ENCODE peak calls at places on chromosome 19, in eight cellular contexts. I is heart right ventricle, H is BE2C, N is AG10803, O is astrocyte of the cerebellum, R is GM10248, J is fibroblast of pulmonary artery, L is IMR-90. E is an unnamed sample.

GRCh38 chr19:29271341-29271740 is 58.4 kb upstream of the UQCRFS1 start:
- DNase-seq in I (no peak), H (no peak), N (no peak), O (no peak), R (no peak), J (no peak), L (no peak), E (no peak)

GRCh38 chr19:10852098-10852800 is 4.0 kb downstream of the C19orf38 start:
- DNase-seq in I (no peak), H (no peak), N (peak; percentile 76), O (no peak), R (no peak), J (peak; percentile 50), L (peak; percentile 75), E (no peak)

GRCh38 chr19:5171711-5172110 is 168.9 kb downstream of the PTPRS start:
- DNase-seq in I (no peak), H (no peak), N (no peak), O (no peak), R (no peak), J (no peak), L (no peak), E (no peak)

GRCh38 chr19:41802770-41803169 is 6.4 kb downstream of the CEACAM3 start:
- DNase-seq in I (no peak), H (no peak), N (no peak), O (no peak), R (no peak), J (no peak), L (no peak), E (no peak)

GRCh38 chr19:13505164-13505695 is 1.0 kb downstream of the CACNA1A start:
- DNase-seq in I (no peak), H (no peak), N (no peak), O (no peak), R (no peak), J (no peak), L (no peak), E (no peak)

GRCh38 chr19:30076101-30076551 is 134.1 kb downstream of the URI1 start:
- DNase-seq in I (no peak), H (no peak), N (no peak), O (no peak), R (no peak), J (no peak), L (no peak), E (no peak)

GRCh38 chr19:55304279-55304978 is 20.6 kb downstream of the BRSK1 start:
- DNase-seq in I (no peak), H (peak; percentile 74), N (peak; percentile 33), O (no peak), R (peak; percentile 54), J (no peak), L (no peak), E (no peak)

GRCh38 chr19:4403005-4403761 is 743 bp downstream of the CHAF1A start:
- DNase-seq in I (no peak), H (no peak), N (no peak), O (no peak), R (no peak), J (no peak), L (no peak), E (no peak)

DNA sequence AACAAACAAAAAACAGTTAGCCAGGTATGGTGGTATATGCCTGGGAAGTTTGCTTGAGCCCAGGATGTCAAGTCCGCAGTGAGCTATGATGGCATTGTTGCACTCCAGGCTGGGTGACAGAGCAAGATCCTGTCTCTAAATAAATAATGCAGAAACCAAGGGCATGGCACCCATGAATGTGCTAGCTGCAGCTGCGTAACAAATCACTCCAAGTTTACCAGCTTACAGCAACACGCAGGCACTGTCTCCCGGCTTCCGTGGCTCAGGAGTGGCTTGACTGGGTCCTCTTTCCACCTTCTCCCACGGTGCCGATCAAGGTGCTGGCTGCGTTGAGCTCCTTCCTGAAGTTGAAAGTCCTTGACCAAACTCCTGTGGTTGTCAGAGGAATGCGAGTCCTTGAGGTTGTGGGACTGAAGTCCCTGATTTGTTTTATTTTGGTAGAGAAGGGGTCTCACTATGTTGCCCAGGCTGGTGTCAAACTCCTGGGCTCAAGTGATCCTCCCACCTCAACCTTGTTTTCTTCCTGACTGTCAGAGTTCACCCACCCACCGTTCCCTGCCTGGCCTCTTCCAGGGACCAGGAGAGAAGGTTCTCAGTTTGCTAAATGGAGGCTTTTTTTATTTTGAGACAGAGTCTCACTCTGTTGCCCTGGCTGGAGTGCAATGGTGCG is 13.2 kb upstream of the ONECUT3 start:
- DNase-seq in I (no peak), H (no peak), N (no peak), O (no peak), R (no peak), J (no peak), L (no peak), E (no peak)
- TF ChIP-seq CTCF in I (no peak), H (no peak), N (no peak), O (no peak), R (no peak), J (no peak), L (no peak), E (no peak)

DNA sequence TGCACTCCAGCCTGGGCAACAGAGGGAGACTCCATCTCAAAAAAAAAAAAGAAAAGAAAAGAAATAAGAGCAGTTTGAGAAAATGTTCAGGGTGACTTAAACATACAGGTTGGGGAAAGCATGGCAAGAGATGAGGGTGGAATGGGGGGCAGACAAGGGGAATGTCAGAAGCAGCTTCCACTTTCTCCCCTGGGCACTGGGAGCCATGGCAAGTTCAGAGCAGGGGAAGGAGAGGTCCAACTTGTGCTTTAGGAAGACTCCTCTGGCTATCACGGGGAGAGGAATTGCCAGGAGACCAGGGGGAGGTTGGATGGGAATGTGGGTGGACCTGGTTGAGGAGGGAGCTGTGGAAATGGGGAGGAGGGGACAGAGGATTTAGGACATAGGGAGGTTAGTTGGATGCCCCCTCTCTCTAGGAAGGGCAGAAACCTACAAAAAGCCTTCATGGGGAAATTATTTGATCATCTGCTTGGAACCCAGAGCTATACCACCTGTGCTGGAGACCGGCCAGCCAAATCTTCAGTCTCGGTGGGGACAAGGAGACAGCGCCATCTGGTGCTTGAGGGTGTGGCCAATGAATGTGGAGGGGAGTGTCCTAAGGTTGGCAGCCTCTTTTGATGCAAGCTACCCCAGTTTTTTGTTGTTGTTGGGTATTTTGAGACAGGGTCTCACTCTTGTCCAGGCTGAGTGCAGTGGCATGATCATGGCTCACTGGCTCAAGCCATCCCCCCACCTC is 7.3 kb upstream of the STRN4 start:
- DNase-seq in I (peak; percentile 52), H (peak; percentile 79), N (no peak), O (no peak), R (peak; percentile 78), J (no peak), L (no peak), E (no peak)
- TF ChIP-seq CTCF in I (peak; percentile 45), H (peak; percentile 76), N (peak; percentile 48), O (peak; percentile 47), R (peak; percentile 77), J (peak; percentile 45), L (peak; percentile 40), E (peak; percentile 57)

DNA sequence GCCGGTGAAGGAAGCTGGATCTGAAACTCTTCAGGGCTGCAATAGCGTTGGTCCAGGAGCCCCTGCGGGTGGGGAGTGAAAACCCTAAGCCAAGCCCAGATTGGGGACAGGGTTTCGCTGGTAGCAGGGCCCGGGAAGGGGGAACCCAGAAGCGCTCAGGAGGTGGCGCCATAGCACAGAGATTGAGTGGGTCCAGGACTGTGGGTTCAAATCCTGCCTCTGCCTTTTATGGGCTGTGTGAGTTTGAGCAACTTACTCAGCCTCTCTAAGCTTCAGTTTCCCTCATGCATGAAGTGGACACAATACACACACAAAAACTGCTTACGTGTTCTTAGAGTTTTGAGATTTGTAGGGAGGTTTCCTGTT is 8.3 kb upstream of the SYCN start:
- DNase-seq in I (no peak), H (no peak), N (no peak), O (no peak), R (no peak), J (peak; percentile 21), L (no peak), E (no peak)
- TF ChIP-seq CTCF in I (no peak), H (peak; percentile 43), N (peak; percentile 35), O (no peak), R (peak; percentile 46), J (peak; percentile 29), L (peak; percentile 32), E (peak; percentile 33)

DNA sequence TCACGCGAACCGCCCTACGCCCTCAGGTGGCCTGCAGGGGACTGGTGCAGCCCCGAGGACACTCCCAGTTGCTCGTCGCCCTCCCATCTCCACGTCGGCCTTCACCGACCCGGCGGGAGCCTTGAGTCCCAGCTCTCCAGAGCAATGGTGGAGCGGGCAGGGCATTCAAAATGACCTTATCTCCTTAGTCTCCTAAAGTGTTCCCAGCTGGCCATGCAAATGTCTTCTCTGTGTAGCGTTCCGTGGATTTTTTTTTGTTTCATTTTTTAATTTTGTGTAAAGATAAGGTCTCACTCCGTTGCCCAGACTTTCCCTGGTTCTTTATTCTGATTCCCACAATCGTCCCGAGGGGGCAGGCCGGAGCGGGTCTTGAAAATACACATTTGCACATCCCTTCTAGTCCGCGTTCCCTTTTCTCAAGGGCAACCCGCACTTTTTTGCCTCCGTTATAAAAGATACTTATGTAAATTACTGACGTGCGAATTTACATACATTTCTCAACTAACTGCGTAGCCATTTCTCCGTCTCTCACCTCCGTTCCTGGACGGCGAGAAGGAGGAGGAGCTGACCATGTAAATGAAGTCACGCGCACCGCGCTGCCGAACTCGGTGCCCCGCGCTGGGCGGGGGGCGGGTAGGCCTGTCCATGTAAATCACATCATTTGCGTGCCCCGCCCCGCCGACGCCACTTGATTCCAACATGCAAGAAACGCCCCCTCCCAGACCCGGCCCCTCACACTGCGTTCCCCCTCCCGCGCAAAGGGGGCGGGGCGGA is 581 bp upstream of the EGLN2 start:
- DNase-seq in I (peak; percentile 100), H (peak; percentile 100), N (peak; percentile 100), O (peak; percentile 99), R (peak; percentile 97), J (peak; percentile 100), L (peak; percentile 99), E (peak; percentile 99)
- TF ChIP-seq CTCF in I (peak; percentile 36), H (peak; percentile 53), N (peak; percentile 60), O (peak; percentile 55), R (peak; percentile 61), J (peak; percentile 50), L (peak; percentile 47), E (peak; percentile 26)

GRCh38 chr19:35142531-35143230 is 374 bp upstream of the FXYD7 start:
- DNase-seq in I (peak; percentile 63), H (peak; percentile 54), N (no peak), O (no peak), R (peak; percentile 70), J (peak; percentile 52), L (no peak), E (no peak)
- TF ChIP-seq CTCF in I (peak; percentile 63), H (peak; percentile 38), N (peak; percentile 43), O (peak; percentile 20), R (peak; percentile 67), J (peak; percentile 38), L (peak; percentile 44), E (peak; percentile 65)